ENCODE peak calls at places on chromosomes 13 and 19, in four cellular contexts. T, W, Z and L are unnamed samples.

GRCh38 chr13:33146843-33147611 is 130.8 kb downstream of the KL start:
- DNase-seq in T (no peak), W (no peak), Z (no peak), L (no peak)

GRCh38 chr19:2167896-2168618 is 4.3 kb downstream of the DOT1L start:
- DNase-seq in T (peak; percentile 47), W (no peak), Z (peak; percentile 45), L (no peak)

GRCh38 chr13:95156208-95156607 is 145.0 kb downstream of the ABCC4 start:
- DNase-seq in T (no peak), W (no peak), Z (no peak), L (no peak)

GRCh38 chr13:104326523-104326922 is 1260.3 kb upstream of the SLC10A2 start:
- DNase-seq in T (no peak), W (no peak), Z (no peak), L (no peak)

GRCh38 chr19:6090634-6091033 is 19.7 kb downstream of the RFX2 start:
- DNase-seq in T (no peak), W (no peak), Z (no peak), L (no peak)

GRCh38 chr19:55206664-55207500 is 2.4 kb downstream of the PTPRH start:
- DNase-seq in T (peak; percentile 91), W (peak; percentile 83), Z (peak; percentile 94), L (peak; percentile 89)

GRCh38 chr13:51444922-51445321 is 7.9 kb downstream of the INTS6 start:
- DNase-seq in T (no peak), W (peak; percentile 52), Z (no peak), L (no peak)

GRCh38 chr13:82766732-82767321 is 1115.4 kb downstream of the SLITRK1 start:
- DNase-seq in T (no peak), W (no peak), Z (no peak), L (no peak)

GRCh38 chr13:102670130-102670529 is 24.7 kb downstream of the METTL21C start:
- DNase-seq in T (no peak), W (no peak), Z (no peak), L (no peak)

GRCh38 chr13:21744149-21744548 is 73.3 kb downstream of the FGF9 start:
- DNase-seq in T (no peak), W (no peak), Z (no peak), L (no peak)

GRCh38 chr13:67223024-67223423 is 7.1 kb downstream of the PCDH9 start:
- DNase-seq in T (no peak), W (no peak), Z (no peak), L (no peak)

GRCh38 chr13:95298971-95299627 is 2.2 kb downstream of the ABCC4 start:
- DNase-seq in T (no peak), W (no peak), Z (no peak), L (no peak)

GRCh38 chr13:95480131-95480545 is 72.4 kb upstream of the CLDN10 start:
- DNase-seq in T (no peak), W (no peak), Z (no peak), L (no peak)

GRCh38 chr13:73941752-73942151 is 192.5 kb downstream of the KLF12 start:
- DNase-seq in T (no peak), W (no peak), Z (no peak), L (no peak)

GRCh38 chr19:51440846-51441409 is 17.3 kb downstream of the SIGLEC8 start:
- DNase-seq in T (no peak), W (no peak), Z (no peak), L (no peak)

GRCh38 chr13:38687246-38688229 is 661 bp downstream of the FREM2 start:
- DNase-seq in T (no peak), W (peak; percentile 69), Z (peak; percentile 28), L (no peak)
- H3K4me3 ChIP-seq in T (peak overlapping the region; percentile 53), W (peak overlapping the region; percentile 57), Z (peak overlapping the region; percentile 71), L (peak overlapping the region; percentile 77)

GRCh38 chr13:90974249-90974954 is 373.1 kb upstream of the MIR17HG start:
- DNase-seq in T (no peak), W (peak; percentile 68), Z (no peak), L (no peak)

GRCh38 chr13:90968510-90968909 is 379.0 kb upstream of the MIR17HG start:
- DNase-seq in T (no peak), W (peak; percentile 77), Z (no peak), L (no peak)
- TF ChIP-seq CTCF in T (no peak), W (peak; percentile 73), Z (no peak), L (peak; percentile 70)

GRCh38 chr13:40777166-40777956 is 6.4 kb upstream of the MRPS31 start:
- DNase-seq in T (peak; percentile 72), W (peak; percentile 88), Z (peak; percentile 46), L (no peak)
- H3K4me3 ChIP-seq in T (peak overlapping the region; percentile 19), W (peak overlapping the region; percentile 43), Z (no peak overlapping the region), L (peak overlapping the region; percentile 33)

DNA sequence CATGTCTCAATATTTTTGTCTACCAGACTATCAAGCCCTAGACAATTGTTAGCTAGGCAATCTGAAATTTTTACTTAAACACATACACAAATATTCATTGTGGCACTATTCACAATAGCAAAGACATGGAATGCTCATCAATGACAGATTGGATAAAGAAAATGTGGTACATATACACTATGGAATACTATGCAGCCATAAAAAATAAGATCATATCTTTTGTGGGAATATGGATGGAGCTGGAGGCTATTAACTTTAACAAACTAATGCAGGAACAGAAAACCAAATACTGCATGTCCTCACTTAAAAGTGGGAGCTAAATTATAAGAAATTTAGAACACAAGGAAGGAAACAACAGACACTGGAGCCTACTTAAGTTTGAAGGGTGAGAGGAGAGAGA is 288.6 kb upstream of the MIR17HG start:
- DNase-seq in T (no peak), W (no peak), Z (no peak), L (no peak)
- TF ChIP-seq CTCF in T (no peak), W (no peak), Z (no peak), L (no peak)

DNA sequence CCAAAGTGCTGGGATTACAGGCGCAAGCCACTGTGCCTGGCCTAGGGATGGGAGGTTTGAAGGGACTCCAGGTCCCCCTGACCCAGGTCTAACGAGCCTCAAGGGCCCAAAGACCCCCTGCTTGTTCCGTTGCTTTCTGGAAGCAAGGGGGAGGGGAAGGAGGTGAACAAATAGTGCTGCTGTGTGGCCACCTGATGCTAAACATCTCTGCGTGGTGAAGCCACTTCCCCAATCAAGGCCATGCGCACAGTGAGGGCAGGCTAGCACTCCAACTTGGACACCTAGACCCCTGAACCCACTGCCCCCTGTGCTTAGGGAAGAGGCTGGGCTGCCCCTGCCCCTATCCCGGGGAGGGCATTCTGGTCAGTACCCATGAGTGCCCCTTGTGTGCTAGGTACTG is 24.0 kb downstream of the CARM1 start:
- DNase-seq in T (no peak), W (no peak), Z (no peak), L (no peak)
- H3K4me3 ChIP-seq in T (no peak overlapping the region), W (no peak overlapping the region), Z (no peak overlapping the region), L (no peak overlapping the region)

DNA sequence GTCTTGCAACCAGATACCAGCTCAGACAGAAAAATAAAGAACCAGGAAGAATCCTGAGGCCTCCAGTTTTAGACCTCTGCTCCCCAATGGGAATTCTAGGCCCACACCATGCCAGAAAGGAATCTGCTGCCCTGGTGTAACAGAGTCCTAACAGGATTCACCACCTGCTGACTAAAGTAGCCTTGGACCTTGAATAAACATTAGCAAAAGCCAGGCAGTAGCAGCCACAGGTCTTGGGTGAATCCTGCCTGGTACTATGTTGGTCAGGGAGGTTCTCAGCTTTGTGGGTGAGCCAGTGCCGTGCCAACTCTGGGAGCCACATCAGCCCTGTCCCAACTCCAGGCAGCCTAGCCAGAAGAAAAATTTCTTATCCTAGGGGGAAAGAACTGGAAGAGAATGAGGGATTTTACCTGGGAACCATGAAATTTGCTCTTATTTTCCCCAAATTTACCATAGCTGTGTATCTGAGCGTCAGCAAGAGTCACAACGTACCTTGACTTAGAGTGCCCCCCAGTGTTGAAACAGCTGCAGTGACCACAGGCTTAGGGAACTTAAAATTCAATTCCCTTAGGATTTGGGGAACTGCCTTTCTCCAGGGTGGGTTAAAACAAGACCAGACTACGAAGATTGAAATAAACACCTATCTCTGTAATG is 1895.6 kb upstream of the PRR20A start:
- DNase-seq in T (no peak), W (peak; percentile 91), Z (no peak), L (no peak)
- TF ChIP-seq CTCF in T (no peak), W (peak; percentile 95), Z (no peak), L (peak; percentile 74)

GRCh38 chr19:21463449-21464105 is 41.8 kb upstream of the ZNF429 start:
- DNase-seq in T (peak; percentile 70), W (peak; percentile 98), Z (peak; percentile 70), L (peak; percentile 72)
- H3K4me3 ChIP-seq in T (peak overlapping the region; percentile 16), W (peak overlapping the region; percentile 89), Z (peak overlapping the region; percentile 36), L (peak overlapping the region; percentile 85)

DNA sequence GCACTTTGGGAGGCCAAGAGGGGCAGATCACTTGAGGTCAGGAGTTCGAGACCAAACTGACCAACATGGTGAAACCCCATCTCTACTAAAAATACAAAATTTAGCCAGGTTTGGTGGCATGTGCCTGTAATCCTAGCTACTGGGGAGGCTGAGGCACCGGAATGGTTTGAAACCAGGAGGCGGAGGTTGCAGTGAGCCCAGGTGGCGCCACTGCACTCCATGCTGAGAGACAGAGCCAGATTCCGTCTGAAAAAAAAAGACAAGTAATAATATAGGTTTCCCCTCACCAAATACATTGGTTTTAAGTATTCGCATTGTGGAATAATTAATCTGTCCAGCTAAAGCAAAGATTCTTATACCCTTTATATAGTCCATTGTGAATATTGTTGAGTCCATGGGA is 1544.6 kb downstream of the OLFM4 start:
- DNase-seq in T (no peak), W (peak; percentile 17), Z (no peak), L (no peak)
- TF ChIP-seq CTCF in T (no peak), W (peak; percentile 62), Z (no peak), L (no peak)

GRCh38 chr19:48511321-48511731 is 309 bp downstream of the LMTK3 start:
- DNase-seq in T (no peak), W (no peak), Z (no peak), L (no peak)
- H3K4me3 ChIP-seq in T (no peak overlapping the region), W (peak overlapping the region; percentile 86), Z (no peak overlapping the region), L (peak overlapping the region; percentile 37)

GRCh38 chr13:92573467-92574057 is 653.0 kb upstream of the GPC6 start:
- DNase-seq in T (no peak), W (peak; percentile 84), Z (no peak), L (no peak)
- TF ChIP-seq CTCF in T (no peak), W (peak; percentile 75), Z (no peak), L (peak; percentile 43)